ENCODE peak calls at places on chromosomes 13 and 19, in seven cellular contexts. W is CD8-positive, alpha-beta memory T cell; B is CD8-positive, alpha-beta T cell; L is activated T-helper 1 cell treated with anti-CD3 and anti-CD28 coated beads, Interleukin-2, amount 50 U/mL, for 16 hours; D is aorta; U is SHP77; V is HFF-Myc. A is an unnamed sample.

GRCh38 chr13:100610399-100611347 is 22.1 kb upstream of the GGACT start:
- DNase-seq in W (no peak), B (no peak), L (no peak), D (no peak), U (no peak), V (no peak), A (no peak)

GRCh38 chr13:38180100-38180499 is 169.6 kb upstream of the UFM1 start:
- DNase-seq in W (no peak), B (no peak), L (no peak), D (no peak), U (no peak), V (no peak), A (no peak)

GRCh38 chr13:74246398-74246975 is 112.3 kb upstream of the KLF12 start:
- DNase-seq in W (peak; percentile 55), B (peak; percentile 51), L (no peak), D (peak; percentile 40), U (no peak), V (no peak), A (peak; percentile 70)

GRCh38 chr19:1249990-1250298 is 1.6 kb downstream of the MIDN start:
- DNase-seq in W (no peak), B (no peak), L (no peak), D (no peak), U (no peak), V (no peak), A (no peak)

GRCh38 chr19:55246462-55247451 is 12.1 kb downstream of the PPP6R1 start:
- DNase-seq in W (no peak), B (no peak), L (no peak), D (peak; percentile 38), U (no peak), V (no peak), A (no peak)

GRCh38 chr13:26052136-26052736 is 420 bp upstream of the SHISA2 start:
- DNase-seq in W (no peak), B (no peak), L (no peak), D (no peak), U (peak; percentile 56), V (no peak), A (no peak)

GRCh38 chr13:36965767-36966166 is 33.4 kb downstream of the ALG5 start:
- DNase-seq in W (no peak), B (no peak), L (no peak), D (no peak), U (no peak), V (peak; percentile 49), A (peak; percentile 23)

GRCh38 chr13:36918246-36919060 is 1.6 kb downstream of the SMAD9 start:
- DNase-seq in W (no peak), B (no peak), L (no peak), D (no peak), U (no peak), V (no peak), A (no peak)

A was measured in smooth muscle cell of the brain vasculature.